ENCODE peak calls at places on chromosomes 5 and 9, in five cellular contexts. A is A549, L is colonic mucosa, N is stomach, P is osteoblast. O is an unnamed sample.

GRCh38 chr5:81749186-81749561 is 1.7 kb downstream of the SSBP2 start:
- DNase-seq in A (no peak), L (no peak), N (no peak), P (peak; percentile 72), O (no peak)

GRCh38 chr9:97525451-97525850 is 24.0 kb downstream of the TMOD1 start:
- DNase-seq in A (no peak), L (no peak), N (no peak), P (no peak), O (no peak)

GRCh38 chr9:124493794-124494479 is 13.3 kb downstream of the NR5A1 start:
- DNase-seq in A (no peak), L (no peak), N (no peak), P (no peak), O (no peak)

GRCh38 chr5:1792842-1793266 is 6.8 kb downstream of the MRPL36 start:
- DNase-seq in A (no peak), L (peak; percentile 36), N (peak; percentile 38), P (peak; percentile 91), O (peak; percentile 57)

GRCh38 chr9:16828335-16829281 is 41.9 kb downstream of the BNC2 start:
- DNase-seq in A (no peak), L (peak; percentile 21), N (no peak), P (peak; percentile 65), O (no peak)

GRCh38 chr5:157172408-157172807 is 6.3 kb upstream of the GARIN3 start:
- DNase-seq in A (no peak), L (no peak), N (no peak), P (no peak), O (peak; percentile 56)

GRCh38 chr5:38551020-38552017 is 5.1 kb downstream of the LIFR start:
- DNase-seq in A (peak; percentile 38), L (no peak), N (no peak), P (peak; percentile 78), O (no peak)

GRCh38 chr5:174531782-174532191 is 192.6 kb upstream of the MSX2 start:
- DNase-seq in A (no peak), L (no peak), N (no peak), P (no peak), O (no peak)

DNA sequence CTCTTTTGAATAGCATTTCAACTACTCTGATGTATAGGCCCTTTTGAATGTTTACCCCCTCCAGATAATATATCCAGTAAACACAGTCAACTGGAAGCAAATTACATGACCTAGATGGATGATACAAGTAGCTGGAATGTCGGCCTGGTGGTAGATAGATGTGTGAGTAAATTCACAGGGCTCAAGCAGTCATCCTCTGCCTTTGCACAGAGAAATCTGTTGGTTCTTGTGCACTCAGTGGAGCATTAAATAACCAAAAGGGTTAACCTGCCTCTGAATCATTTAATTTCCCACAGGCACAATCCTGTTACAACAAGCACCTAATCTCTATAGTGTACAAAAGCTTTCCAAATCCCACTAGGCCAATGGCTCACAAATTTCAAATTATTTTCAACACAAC is 668.3 kb downstream of the DNAH5 start:
- DNase-seq in A (no peak), L (no peak), N (no peak), P (no peak), O (no peak)
- H3K9me3 ChIP-seq in A (no peaks in the 10 kb centered on the region), L (no peaks in the 10 kb centered on the region), N (no peaks in the 10 kb centered on the region), P (peaks cover 2% of the 10 kb centered on the region), O (no peaks in the 10 kb centered on the region)

DNA sequence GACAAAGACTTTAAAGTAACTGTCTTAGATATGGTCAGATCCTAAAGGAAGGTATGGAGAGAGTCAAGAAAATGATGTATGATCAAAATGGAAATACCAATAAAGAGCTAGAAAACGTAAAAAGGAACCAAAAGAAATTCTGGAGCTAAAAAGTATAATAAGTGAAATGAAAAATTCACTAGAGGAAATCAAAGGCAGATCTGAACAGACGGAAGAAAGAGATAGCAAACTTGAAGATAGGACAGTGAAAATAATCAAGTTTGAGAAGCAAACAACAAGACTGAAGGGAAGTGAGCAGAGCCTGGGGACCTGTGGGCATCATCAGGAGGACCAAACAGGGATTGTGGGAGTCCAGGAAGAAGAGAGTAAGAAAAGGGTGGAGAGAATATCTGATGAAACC is 115.4 kb downstream of the EHMT1 start:
- DNase-seq in A (no peak), L (no peak), N (no peak), P (no peak), O (no peak)
- H3K9me3 ChIP-seq in A (peaks cover 28% of the 10 kb centered on the region), L (no peaks in the 10 kb centered on the region), N (peaks cover 9% of the 10 kb centered on the region), P (no peaks in the 10 kb centered on the region), O (peaks cover 7% of the 10 kb centered on the region)

DNA sequence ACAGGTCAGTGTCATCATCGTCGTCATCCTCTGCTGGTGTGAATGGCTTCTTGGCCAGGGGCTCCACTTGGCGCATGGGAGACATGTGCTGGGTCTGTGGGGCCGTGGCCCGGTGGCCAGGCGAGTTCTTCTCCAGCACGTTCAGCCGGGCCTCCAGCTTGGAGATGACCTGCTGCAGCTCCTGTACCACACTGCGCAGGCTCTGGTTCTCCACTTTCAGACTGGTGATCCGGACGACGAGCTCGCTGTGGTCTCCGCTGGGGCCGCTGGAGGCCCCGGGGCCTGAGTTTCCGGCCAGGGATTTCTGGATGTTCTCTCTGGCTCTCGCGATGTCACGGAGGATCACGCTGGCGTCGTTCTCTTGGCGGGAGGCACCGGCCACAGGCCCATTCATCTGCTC is 40.6 kb downstream of the ZNF484 start:
- DNase-seq in A (no peak), L (no peak), N (no peak), P (no peak), O (no peak)
- H3K9me3 ChIP-seq in A (peaks cover 52% of the 10 kb centered on the region), L (no peaks in the 10 kb centered on the region), N (peaks cover 81% of the 10 kb centered on the region), P (peaks cover 5% of the 10 kb centered on the region), O (peaks cover 13% of the 10 kb centered on the region)

GRCh38 chr5:56503929-56504328 is 270.8 kb upstream of the ANKRD55 start:
- DNase-seq in A (no peak), L (no peak), N (no peak), P (no peak), O (no peak)

GRCh38 chr5:56499877-56500276 is 266.7 kb upstream of the ANKRD55 start:
- DNase-seq in A (no peak), L (no peak), N (no peak), P (no peak), O (no peak)

GRCh38 chr5:56498759-56499395 is 265.7 kb upstream of the ANKRD55 start:
- DNase-seq in A (no peak), L (no peak), N (no peak), P (no peak), O (no peak)

GRCh38 chr5:56506586-56506985 is 273.5 kb upstream of the ANKRD55 start:
- DNase-seq in A (no peak), L (no peak), N (no peak), P (no peak), O (no peak)

GRCh38 chr5:56501949-56502557 is 268.9 kb upstream of the ANKRD55 start:
- DNase-seq in A (no peak), L (no peak), N (no peak), P (no peak), O (no peak)
- H3K9me3 ChIP-seq in A (no peaks in the 10 kb centered on the region), L (no peaks in the 10 kb centered on the region), N (no peaks in the 10 kb centered on the region), P (no peaks in the 10 kb centered on the region), O (no peaks in the 10 kb centered on the region)

GRCh38 chr5:178360231-178360925 is 127.8 kb upstream of the PHYKPL start:
- DNase-seq in A (no peak), L (no peak), N (no peak), P (peak; percentile 70), O (no peak)

GRCh38 chr5:178363501-178364325 is 131.1 kb upstream of the PHYKPL start:
- DNase-seq in A (no peak), L (no peak), N (no peak), P (peak; percentile 76), O (no peak)

GRCh38 chr5:178361657-178362445 is 129.2 kb upstream of the PHYKPL start:
- DNase-seq in A (no peak), L (no peak), N (no peak), P (peak; percentile 1), O (no peak)

GRCh38 chr5:178359738-178360137 is 127.1 kb upstream of the PHYKPL start:
- DNase-seq in A (no peak), L (no peak), N (no peak), P (peak; percentile 36), O (no peak)

GRCh38 chr5:178360926-178361235 is 128.3 kb upstream of the PHYKPL start:
- DNase-seq in A (no peak), L (no peak), N (no peak), P (peak; percentile 79), O (no peak)
- H3K9me3 ChIP-seq in A (peaks cover 5% of the 10 kb centered on the region), L (no peaks in the 10 kb centered on the region), N (no peaks in the 10 kb centered on the region), P (no peaks in the 10 kb centered on the region), O (no peaks in the 10 kb centered on the region)

GRCh38 chr5:32339878-32340277 is 27.1 kb upstream of the MTMR12 start:
- DNase-seq in A (no peak), L (no peak), N (no peak), P (no peak), O (no peak)
- H3K9me3 ChIP-seq in A (peaks cover 38% of the 10 kb centered on the region), L (no peaks in the 10 kb centered on the region), N (peaks cover 26% of the 10 kb centered on the region), P (peaks cover 2% of the 10 kb centered on the region), O (no peaks in the 10 kb centered on the region)

GRCh38 chr5:140753561-140753960 is 32.4 kb upstream of the PCDHA1 start:
- DNase-seq in A (no peak), L (no peak), N (no peak), P (no peak), O (no peak)
- H3K9me3 ChIP-seq in A (peaks cover 32% of the 10 kb centered on the region), L (no peaks in the 10 kb centered on the region), N (peaks cover 93% of the 10 kb centered on the region), P (peaks cover 4% of the 10 kb centered on the region), O (peaks cover 6% of the 10 kb centered on the region)

DNA sequence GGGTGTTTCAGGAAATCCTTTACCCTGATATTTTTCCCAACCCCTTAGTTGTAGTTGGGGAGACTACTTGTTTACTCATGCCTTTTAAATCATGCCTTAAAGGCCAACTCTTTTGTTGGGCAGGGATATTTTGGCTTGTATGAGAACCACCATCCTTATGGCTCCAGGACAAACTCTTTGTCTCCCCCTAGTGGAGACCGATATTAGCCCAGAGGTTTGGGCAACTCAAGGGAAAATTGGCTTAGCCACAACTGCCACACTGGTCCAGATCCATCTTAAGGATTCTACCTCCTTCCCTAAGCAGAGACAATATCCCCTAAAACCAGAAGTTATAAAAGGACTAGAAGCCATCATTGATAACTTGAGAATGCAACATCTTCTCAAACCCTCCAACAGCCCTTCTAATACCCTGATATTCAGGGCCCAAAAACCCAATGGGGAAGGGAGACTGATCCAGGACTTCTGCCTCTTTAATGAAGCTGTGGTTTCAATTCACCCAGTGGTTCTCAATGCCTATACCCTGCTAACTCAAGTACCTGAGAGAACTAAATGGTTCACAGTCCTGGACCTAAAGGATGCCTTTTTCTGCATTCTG is 100.9 kb upstream of the HCN1 start:
- DNase-seq in A (no peak), L (no peak), N (no peak), P (no peak), O (no peak)
- H3K9me3 ChIP-seq in A (peaks cover 3% of the 10 kb centered on the region), L (no peaks in the 10 kb centered on the region), N (peaks cover 56% of the 10 kb centered on the region), P (peaks cover 10% of the 10 kb centered on the region), O (no peaks in the 10 kb centered on the region)

GRCh38 chr9:137916540-137916939 is 39.0 kb downstream of the CACNA1B start:
- DNase-seq in A (no peak), L (no peak), N (no peak), P (no peak), O (no peak)
- H3K9me3 ChIP-seq in A (no peaks in the 10 kb centered on the region), L (no peaks in the 10 kb centered on the region), N (no peaks in the 10 kb centered on the region), P (no peaks in the 10 kb centered on the region), O (no peaks in the 10 kb centered on the region)

DNA sequence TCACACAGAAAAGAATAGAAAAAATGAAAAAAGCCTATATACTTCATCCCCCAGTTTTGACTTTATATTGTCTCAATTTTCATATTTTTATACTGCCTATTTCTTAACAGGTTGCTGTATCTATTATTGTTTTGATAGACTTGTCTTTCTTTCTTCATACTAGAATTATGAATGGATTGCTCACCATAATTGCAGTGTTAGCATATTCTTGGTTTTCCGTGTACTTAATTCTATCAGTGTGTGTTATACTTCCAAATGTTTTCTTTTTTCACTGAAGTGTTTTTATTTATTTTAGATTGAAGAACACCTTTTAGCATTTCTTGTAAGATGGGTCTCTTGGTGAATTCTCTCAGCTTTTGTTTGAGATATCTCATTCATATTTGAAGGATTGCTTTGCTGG is 38.7 kb downstream of the MTRR start:
- DNase-seq in A (no peak), L (no peak), N (no peak), P (no peak), O (no peak)
- H3K9me3 ChIP-seq in A (peaks cover 4% of the 10 kb centered on the region), L (no peaks in the 10 kb centered on the region), N (peaks cover 39% of the 10 kb centered on the region), P (peaks cover 2% of the 10 kb centered on the region), O (no peaks in the 10 kb centered on the region)